ENCODE peak calls at places on chromosomes 4 and X, in seven cellular contexts. J is upper lobe of left lung; W is H9; F is brain pericyte; P is transverse colon; V is activated T-helper 1 cell treated with anti-CD3 and anti-CD28 coated beads, Interleukin-2, amount 50 U/mL, for 16 hours; K is substantia nigra. Y is an unnamed sample.

GRCh38 chr4:37628977-37629609 is 57.1 kb downstream of the RELL1 start:
- DNase-seq in V (no peak), W (no peak), F (no peak), K (no peak), J (peak), P (no peak), Y (peak)

GRCh38 chr4:77074961-77075855 is 581 bp downstream of the CCNI start:
- DNase-seq in F (no peak), J (peak), W (peak), P (peak), V (peak), K (peak), Y (peak)

GRCh38 chrX:130024127-130024526 is 41.7 kb downstream of the BCORL1 start:
- DNase-seq in J (peak), W (peak), V (peak), P (peak), F (no peak), K (no peak), Y (peak)

GRCh38 chr4:182063651-182064050 is 179.6 kb upstream of the TENM3 start:
- DNase-seq in F (no peak), P (no peak), V (no peak), W (no peak), J (no peak), K (no peak), Y (no peak)

GRCh38 chr4:102759835-102760644 is 728 bp downstream of the MANBA start:
- DNase-seq in V (no peak), J (peak), F (no peak), W (no peak), P (peak), K (peak), Y (peak)

GRCh38 chr4:76570141-76570989 is 135.3 kb downstream of the SHROOM3 start:
- DNase-seq in J (no peak), V (no peak), P (no peak), F (no peak), W (no peak), K (no peak), Y (no peak)

GRCh38 chr4:185567828-185568442 is 32.6 kb upstream of the PDLIM3 start:
- DNase-seq in P (peak), V (no peak), W (no peak), K (peak), J (no peak), F (no peak), Y (peak)

GRCh38 chr4:85391568-85392410 is 83.2 kb upstream of the ARHGAP24 start:
- DNase-seq in F (no peak), W (no peak), K (no peak), P (no peak), V (no peak), J (no peak), Y (no peak)

GRCh38 chr4:7721984-7722551 is 217.6 kb downstream of the AFAP1 start:
- DNase-seq in K (no peak), W (no peak), J (no peak), P (no peak), V (no peak), F (no peak), Y (no peak)

GRCh38 chrX:150533863-150534262 is 34.6 kb upstream of the MTM1 start:
- DNase-seq in P (no peak), W (no peak), J (no peak), V (no peak), F (no peak), K (no peak), Y (no peak)

GRCh38 chr4:46856347-46856746 is 52.7 kb downstream of the COX7B2 start:
- DNase-seq in W (no peak), J (no peak), F (no peak), V (no peak), P (no peak), K (no peak), Y (no peak)

GRCh38 chrX:148049441-148049840 is 68.3 kb downstream of the FMR1NB start:
- DNase-seq in V (no peak), P (no peak), W (no peak), J (no peak), F (no peak), K (no peak), Y (peak)

GRCh38 chr4:22607382-22607781 is 85.4 kb upstream of the GBA3 start:
- DNase-seq in V (no peak), K (no peak), P (peak), J (peak), W (peak), F (no peak), Y (peak)

GRCh38 chr4:111499291-111499690 is 646.0 kb upstream of the FAM241A start:
- DNase-seq in V (no peak), P (no peak), K (no peak), J (no peak), W (no peak), F (no peak), Y (no peak)

GRCh38 chr4:27057053-27057452 is 196.4 kb downstream of the STIM2 start:
- DNase-seq in K (no peak), J (no peak), F (no peak), W (no peak), P (peak), V (no peak), Y (no peak)

Y was measured in trophoblast cell.